ENCODE peak calls at places on chromosomes 3 and 15, in seven cellular contexts. One of them, this sample, is unnamed.

GRCh38 chr3:13370609-13371008 is 49.5 kb downstream of the NUP210 start:
- DNase-seq in neural crest cell: no peak
- DNase-seq in PC-9: no peak
- DNase-seq in NCI-H2029 treated with DMSO at 0.1 percent for 48 hours: no peak
- DNase-seq in stimulated activated CD4-positive, alpha-beta T cell treated with anti-CD3 and anti-CD28 coated beads, Interleukin-15, amount 100 ng/mL, for 1 hour: no peak
- DNase-seq in Right ventricle myocardium superior: no peak
- DNase-seq in mesothelial cell of epicardium: no peak
- DNase-seq in this sample: no peak

GRCh38 chr15:57445872-57446271 is 69.6 kb downstream of the CGNL1 start:
- DNase-seq in mesothelial cell of epicardium: no peak
- DNase-seq in PC-9: no peak
- DNase-seq in NCI-H2029 treated with DMSO at 0.1 percent for 48 hours: no peak
- DNase-seq in stimulated activated CD4-positive, alpha-beta T cell treated with anti-CD3 and anti-CD28 coated beads, Interleukin-15, amount 100 ng/mL, for 1 hour: no peak
- DNase-seq in Right ventricle myocardium superior: no peak
- DNase-seq in neural crest cell: no peak
- DNase-seq in this sample: peak

GRCh38 chr15:99558084-99558483 is 7.7 kb upstream of the MEF2A start:
- DNase-seq in PC-9: no peak
- DNase-seq in stimulated activated CD4-positive, alpha-beta T cell treated with anti-CD3 and anti-CD28 coated beads, Interleukin-15, amount 100 ng/mL, for 1 hour: no peak
- DNase-seq in mesothelial cell of epicardium: no peak
- DNase-seq in Right ventricle myocardium superior: no peak
- DNase-seq in NCI-H2029 treated with DMSO at 0.1 percent for 48 hours: no peak
- DNase-seq in neural crest cell: no peak
- DNase-seq in this sample: no peak

GRCh38 chr15:86663304-86663703 is 583.6 kb downstream of the AGBL1 start:
- DNase-seq in neural crest cell: no peak
- DNase-seq in PC-9: no peak
- DNase-seq in Right ventricle myocardium superior: no peak
- DNase-seq in NCI-H2029 treated with DMSO at 0.1 percent for 48 hours: no peak
- DNase-seq in stimulated activated CD4-positive, alpha-beta T cell treated with anti-CD3 and anti-CD28 coated beads, Interleukin-15, amount 100 ng/mL, for 1 hour: no peak
- DNase-seq in mesothelial cell of epicardium: no peak
- DNase-seq in this sample: no peak

GRCh38 chr15:26082833-26083174 is 219.7 kb upstream of the ATP10A start:
- DNase-seq in NCI-H2029 treated with DMSO at 0.1 percent for 48 hours: no peak
- DNase-seq in neural crest cell: no peak
- DNase-seq in stimulated activated CD4-positive, alpha-beta T cell treated with anti-CD3 and anti-CD28 coated beads, Interleukin-15, amount 100 ng/mL, for 1 hour: no peak
- DNase-seq in mesothelial cell of epicardium: no peak
- DNase-seq in Right ventricle myocardium superior: no peak
- DNase-seq in PC-9: no peak
- DNase-seq in this sample: no peak

GRCh38 chr3:157023211-157023610 is 136.7 kb downstream of the CCNL1 start:
- DNase-seq in PC-9: no peak
- DNase-seq in stimulated activated CD4-positive, alpha-beta T cell treated with anti-CD3 and anti-CD28 coated beads, Interleukin-15, amount 100 ng/mL, for 1 hour: no peak
- DNase-seq in Right ventricle myocardium superior: no peak
- DNase-seq in NCI-H2029 treated with DMSO at 0.1 percent for 48 hours: no peak
- DNase-seq in mesothelial cell of epicardium: no peak
- DNase-seq in neural crest cell: no peak
- DNase-seq in this sample: no peak

GRCh38 chr3:136612512-136612911 is 139.7 kb downstream of the STAG1 start:
- DNase-seq in Right ventricle myocardium superior: no peak
- DNase-seq in stimulated activated CD4-positive, alpha-beta T cell treated with anti-CD3 and anti-CD28 coated beads, Interleukin-15, amount 100 ng/mL, for 1 hour: no peak
- DNase-seq in NCI-H2029 treated with DMSO at 0.1 percent for 48 hours: no peak
- DNase-seq in PC-9: no peak
- DNase-seq in mesothelial cell of epicardium: no peak
- DNase-seq in neural crest cell: no peak
- DNase-seq in this sample: no peak

GRCh38 chr3:141699907-141700306 is 38.2 kb upstream of the RNF7 start:
- DNase-seq in NCI-H2029 treated with DMSO at 0.1 percent for 48 hours: no peak
- DNase-seq in mesothelial cell of epicardium: no peak
- DNase-seq in neural crest cell: no peak
- DNase-seq in PC-9: no peak
- DNase-seq in stimulated activated CD4-positive, alpha-beta T cell treated with anti-CD3 and anti-CD28 coated beads, Interleukin-15, amount 100 ng/mL, for 1 hour: no peak
- DNase-seq in Right ventricle myocardium superior: no peak
- DNase-seq in this sample: no peak

GRCh38 chr15:37134699-37135131 is 34.4 kb upstream of the MEIS2 start:
- DNase-seq in stimulated activated CD4-positive, alpha-beta T cell treated with anti-CD3 and anti-CD28 coated beads, Interleukin-15, amount 100 ng/mL, for 1 hour: no peak
- DNase-seq in mesothelial cell of epicardium: no peak
- DNase-seq in neural crest cell: no peak
- DNase-seq in PC-9: no peak
- DNase-seq in Right ventricle myocardium superior: no peak
- DNase-seq in NCI-H2029 treated with DMSO at 0.1 percent for 48 hours: no peak
- DNase-seq in this sample: peak

GRCh38 chr3:123096701-123097100 is 29.9 kb downstream of the PDIA5 start:
- DNase-seq in PC-9: no peak
- DNase-seq in neural crest cell: no peak
- DNase-seq in mesothelial cell of epicardium: no peak
- DNase-seq in Right ventricle myocardium superior: peak
- DNase-seq in NCI-H2029 treated with DMSO at 0.1 percent for 48 hours: no peak
- DNase-seq in stimulated activated CD4-positive, alpha-beta T cell treated with anti-CD3 and anti-CD28 coated beads, Interleukin-15, amount 100 ng/mL, for 1 hour: no peak
- DNase-seq in this sample: no peak

GRCh38 chr15:67082007-67082536 is 16.7 kb downstream of the SMAD3 start:
- DNase-seq in PC-9: no peak
- DNase-seq in NCI-H2029 treated with DMSO at 0.1 percent for 48 hours: no peak
- DNase-seq in Right ventricle myocardium superior: no peak
- DNase-seq in stimulated activated CD4-positive, alpha-beta T cell treated with anti-CD3 and anti-CD28 coated beads, Interleukin-15, amount 100 ng/mL, for 1 hour: no peak
- DNase-seq in neural crest cell: no peak
- DNase-seq in mesothelial cell of epicardium: no peak
- DNase-seq in this sample: no peak

GRCh38 chr3:132417695-132418520 is 606 bp downstream of the DNAJC13 start:
- DNase-seq in PC-9: peak
- DNase-seq in stimulated activated CD4-positive, alpha-beta T cell treated with anti-CD3 and anti-CD28 coated beads, Interleukin-15, amount 100 ng/mL, for 1 hour: no peak
- DNase-seq in Right ventricle myocardium superior: peak
- DNase-seq in neural crest cell: no peak
- DNase-seq in NCI-H2029 treated with DMSO at 0.1 percent for 48 hours: peak
- DNase-seq in mesothelial cell of epicardium: no peak
- DNase-seq in this sample: peak

GRCh38 chr3:27532426-27532825 is 48.2 kb upstream of the SLC4A7 start:
- DNase-seq in PC-9: no peak
- DNase-seq in NCI-H2029 treated with DMSO at 0.1 percent for 48 hours: no peak
- DNase-seq in mesothelial cell of epicardium: no peak
- DNase-seq in stimulated activated CD4-positive, alpha-beta T cell treated with anti-CD3 and anti-CD28 coated beads, Interleukin-15, amount 100 ng/mL, for 1 hour: no peak
- DNase-seq in neural crest cell: no peak
- DNase-seq in Right ventricle myocardium superior: no peak
- DNase-seq in this sample: no peak

GRCh38 chr3:126474498-126475410 is 937 bp downstream of the ZXDC start:
- DNase-seq in NCI-H2029 treated with DMSO at 0.1 percent for 48 hours: no peak
- DNase-seq in mesothelial cell of epicardium: no peak
- DNase-seq in stimulated activated CD4-positive, alpha-beta T cell treated with anti-CD3 and anti-CD28 coated beads, Interleukin-15, amount 100 ng/mL, for 1 hour: no peak
- DNase-seq in PC-9: peak
- DNase-seq in Right ventricle myocardium superior: peak
- DNase-seq in neural crest cell: peak
- DNase-seq in this sample: peak